ENCODE peak calls at places on chromosomes 11 and 22, in seven cellular contexts. V is GM04504; X is stomach; J is stimulated activated CD4-positive, alpha-beta T cell treated with anti-CD3 and anti-CD28 coated beads, Interleukin-4, amount 100 ng/mL, for 1 hour; K is T-cell; I is activated CD4-positive, alpha-beta T cell treated with anti-CD3 and anti-CD28 coated beads, Interleukin-2, amount 50 U/mL, for 4 hours; B is glomerular endothelial cell. G is an unnamed sample.

GRCh38 chr11:121482231-121483129 is 29.7 kb upstream of the SORL1-AS1 start:
- DNase-seq in X (no peak), B (no peak), J (peak), V (no peak), K (peak), I (peak), G (peak)

GRCh38 chr22:18076060-18076497 is 1.7 kb upstream of the PEX26 start:
- DNase-seq in B (peak), X (peak), I (peak), J (no peak), K (peak), V (peak), G (no peak)

GRCh38 chr11:134405841-134406240 is 6.2 kb downstream of the B3GAT1 start:
- DNase-seq in K (no peak), B (no peak), I (no peak), V (no peak), J (no peak), X (no peak), G (no peak)

GRCh38 chr11:10351768-10352641 is 47.1 kb downstream of the ADM start:
- DNase-seq in X (peak), V (peak), J (no peak), I (no peak), K (no peak), B (peak), G (no peak)

GRCh38 chr11:127412234-127412633 is 411.7 kb upstream of the KIRREL3 start:
- DNase-seq in B (no peak), V (no peak), X (no peak), K (no peak), I (no peak), J (no peak), G (no peak)

GRCh38 chr11:133992121-133992520 is 35.4 kb upstream of the IGSF9B start:
- DNase-seq in V (no peak), B (no peak), K (no peak), J (no peak), X (no peak), I (no peak), G (no peak)

GRCh38 chr11:66641834-66642233 is 3.3 kb downstream of the RBM4 start:
- DNase-seq in I (no peak), J (no peak), V (no peak), X (no peak), B (no peak), K (no peak), G (no peak)

GRCh38 chr22:47047321-47048122 is 285.1 kb downstream of the TBC1D22A start:
- DNase-seq in B (no peak), X (no peak), I (no peak), V (no peak), K (no peak), J (no peak), G (peak)